ENCODE peak calls at places on chromosomes 11 and 22, in five cellular contexts. F is PC-3, K is neuronal stem cell, O is fibroblast of lung, J is SK-N-SH. D is an unnamed sample.

GRCh38 chr22:23779083-23779482 is 6.4 kb downstream of the MMP11 start:
- DNase-seq in F (no peak), K (no peak), O (no peak), J (no peak), D (no peak)

GRCh38 chr22:23216331-23217170 is 36.2 kb downstream of the BCR start:
- DNase-seq in F (no peak), K (no peak), O (no peak), J (no peak), D (no peak)

GRCh38 chr11:120146413-120147093 is 8.6 kb upstream of the TRIM29 start:
- DNase-seq in F (no peak), K (no peak), O (no peak), J (no peak), D (no peak)

GRCh38 chr11:121482231-121483129 is 29.7 kb upstream of the SORL1-AS1 start:
- DNase-seq in F (no peak), K (no peak), O (no peak), J (no peak), D (no peak)

GRCh38 chr22:39300198-39300830 is 19.1 kb downstream of the RPL3 start:
- DNase-seq in F (no peak), K (no peak), O (peak), J (no peak), D (no peak)

GRCh38 chr22:41863472-41863871 is 30.6 kb downstream of the SREBF2 start:
- DNase-seq in F (no peak), K (no peak), O (peak), J (no peak), D (no peak)

GRCh38 chr22:27642104-27642800 is 159.3 kb downstream of the MN1 start:
- DNase-seq in F (no peak), K (peak), O (no peak), J (peak), D (peak)

GRCh38 chr11:25183436-25183835 is 686.6 kb downstream of the LUZP2 start:
- DNase-seq in F (no peak), K (no peak), O (no peak), J (peak), D (no peak)

GRCh38 chr11:30468881-30469280 is 117.3 kb downstream of the MPPED2 start:
- DNase-seq in F (no peak), K (no peak), O (no peak), J (no peak), D (no peak)

GRCh38 chr11:109612481-109612880 is 190.5 kb downstream of the C11orf87 start:
- DNase-seq in F (peak), K (no peak), O (no peak), J (no peak), D (no peak)

GRCh38 chr11:65482306-65482850 is 16.5 kb upstream of the MALAT1 start:
- DNase-seq in F (no peak), K (no peak), O (no peak), J (no peak), D (no peak)

GRCh38 chr11:3217751-3218482 is 696 bp downstream of the MRGPRG start:
- DNase-seq in F (no peak), K (no peak), O (no peak), J (peak), D (no peak)

GRCh38 chr22:29217827-29218757 is 12.4 kb downstream of the EMID1 start:
- DNase-seq in F (no peak), K (no peak), O (no peak), J (peak), D (no peak)

GRCh38 chr11:122091850-122092249 is 24.2 kb downstream of the BLID start:
- DNase-seq in F (peak), K (no peak), O (no peak), J (no peak), D (no peak)

GRCh38 chr11:80197155-80197554 is 756.3 kb upstream of the TENM4 start:
- DNase-seq in F (peak), K (no peak), O (no peak), J (no peak), D (no peak)

GRCh38 chr11:92297551-92298237 is 73.1 kb downstream of the FAT3 start:
- DNase-seq in F (no peak), K (no peak), O (no peak), J (no peak), D (no peak)

GRCh38 chr11:132026746-132027145 is 656.3 kb downstream of the NTM start:
- DNase-seq in F (no peak), K (no peak), O (no peak), J (no peak), D (no peak)

GRCh38 chr22:20905415-20906386 is 11.5 kb upstream of the CRKL start:
- DNase-seq in F (peak), K (no peak), O (no peak), J (no peak), D (no peak)

GRCh38 chr22:29716814-29717213 is 3.0 kb upstream of the CABP7 start:
- DNase-seq in F (peak), K (peak), O (peak), J (no peak), D (peak)

GRCh38 chr11:58391879-58392278 is 14.8 kb downstream of the OR5B3 start:
- DNase-seq in F (peak), K (no peak), O (no peak), J (no peak), D (no peak)

GRCh38 chr11:64088159-64089026 is 52.7 kb downstream of the FLRT1 start:
- DNase-seq in F (peak), K (no peak), O (no peak), J (no peak), D (peak)

GRCh38 chr11:65320386-65321075 is 5.9 kb downstream of the CDC42EP2 start:
- DNase-seq in F (no peak), K (no peak), O (no peak), J (no peak), D (no peak)

GRCh38 chr11:108616549-108616948 is 23.0 kb upstream of the EXPH5 start:
- DNase-seq in F (peak), K (no peak), O (peak), J (no peak), D (no peak)

GRCh38 chr11:86484164-86484794 is 109.6 kb downstream of the CCDC81 start:
- DNase-seq in F (peak), K (no peak), O (peak), J (no peak), D (no peak)

GRCh38 chr11:119551726-119552510 is 128.9 kb upstream of the THY1 start:
- DNase-seq in F (no peak), K (no peak), O (no peak), J (no peak), D (no peak)

GRCh38 chr11:57785072-57785471 is 23.5 kb downstream of the CTNND1 start:
- DNase-seq in F (no peak), K (no peak), O (no peak), J (no peak), D (no peak)

GRCh38 chr11:14258177-14258935 is 100.6 kb downstream of the RRAS2 start:
- DNase-seq in F (peak), K (no peak), O (peak), J (no peak), D (peak)

GRCh38 chr11:104965735-104966134 is 2.6 kb downstream of the CASP4 start:
- DNase-seq in F (peak), K (no peak), O (no peak), J (no peak), D (no peak)

GRCh38 chr11:1749787-1750351 is 526 bp downstream of the IFITM10 start:
- DNase-seq in F (peak), K (no peak), O (peak), J (no peak), D (no peak)

GRCh38 chr22:49720279-49720959 is 107.3 kb downstream of the BRD1 start:
- DNase-seq in F (no peak), K (no peak), O (no peak), J (no peak), D (no peak)

DNA sequence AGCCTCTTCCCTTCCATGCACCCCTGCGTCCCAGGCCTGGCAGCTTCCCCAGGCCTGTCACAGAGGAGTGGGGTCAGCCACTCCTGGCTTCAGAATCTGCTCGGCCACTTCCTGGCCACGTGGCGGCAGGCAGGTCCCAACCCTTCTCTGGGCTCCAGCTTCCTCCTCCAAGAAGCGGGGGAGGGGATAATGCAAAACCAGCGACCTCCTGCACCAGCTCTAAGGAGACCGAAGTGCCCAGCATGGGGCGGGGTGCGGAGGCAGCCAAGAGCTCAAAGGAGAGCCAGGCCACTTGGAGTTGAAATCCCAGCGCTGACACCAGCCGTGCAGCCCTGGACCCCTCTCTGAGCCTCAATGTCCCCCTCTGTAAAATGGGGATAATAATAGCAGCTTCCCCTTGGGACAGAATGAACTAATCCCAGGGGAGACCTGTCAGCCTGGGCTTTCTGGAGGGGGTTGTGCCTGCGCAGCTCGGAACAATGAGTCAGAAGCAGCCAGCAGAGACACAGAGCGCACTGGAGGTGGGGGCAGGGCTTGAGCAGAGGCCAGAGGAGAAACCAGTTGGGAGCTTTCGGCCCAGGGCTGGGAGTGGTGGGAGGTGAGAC is 22.8 kb upstream of the PICK1 start:
- DNase-seq in F (peak), K (peak), O (peak), J (peak), D (peak)
- H2AFZ ChIP-seq in F (peak), K (peak), O (peak), J (no peak), D (no peak)

GRCh38 chr11:133425992-133426391 is 106.3 kb downstream of the OPCML start:
- DNase-seq in F (no peak), K (no peak), O (no peak), J (no peak), D (no peak)
- H2AFZ ChIP-seq in F (no peak), K (no peak), O (no peak), J (no peak), D (peak)

DNA sequence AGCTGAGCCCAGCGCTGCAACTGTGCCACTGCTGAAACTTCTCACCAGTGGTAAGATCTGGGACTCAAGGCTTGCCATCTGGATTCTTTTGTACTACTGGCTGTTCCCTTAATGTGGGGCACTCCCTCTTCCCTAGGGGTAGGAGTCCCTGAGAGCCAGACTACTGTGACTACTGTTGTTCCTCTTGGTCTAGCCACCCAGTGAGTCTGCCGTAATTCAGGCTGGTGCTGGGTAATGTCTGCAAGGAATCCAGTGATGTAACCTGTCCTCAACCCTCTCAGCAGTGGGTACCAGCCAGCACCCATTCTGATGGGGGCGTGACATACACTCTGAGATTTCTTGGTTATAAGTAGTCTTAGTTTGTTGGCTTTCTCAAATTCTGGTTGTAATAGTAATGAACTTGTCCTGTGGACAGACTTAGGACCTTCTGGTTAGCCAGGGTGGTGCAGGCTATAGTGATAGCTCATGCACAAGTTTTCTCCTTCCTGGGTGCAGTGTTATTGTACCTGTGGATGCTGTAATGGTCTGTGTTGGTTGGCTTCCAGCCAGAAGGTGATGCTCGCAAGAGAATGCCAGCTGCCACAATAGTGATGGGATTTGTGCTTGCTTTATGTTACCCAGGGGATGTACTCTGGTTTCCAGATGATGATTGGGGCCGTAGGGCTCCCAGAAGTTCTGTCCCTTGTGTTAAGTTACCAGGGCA is 65.4 kb downstream of the ARHGAP42 start:
- DNase-seq in F (peak), K (no peak), O (no peak), J (no peak), D (no peak)
- H2AFZ ChIP-seq in F (no peak), K (no peak), O (no peak), J (no peak), D (no peak)

DNA sequence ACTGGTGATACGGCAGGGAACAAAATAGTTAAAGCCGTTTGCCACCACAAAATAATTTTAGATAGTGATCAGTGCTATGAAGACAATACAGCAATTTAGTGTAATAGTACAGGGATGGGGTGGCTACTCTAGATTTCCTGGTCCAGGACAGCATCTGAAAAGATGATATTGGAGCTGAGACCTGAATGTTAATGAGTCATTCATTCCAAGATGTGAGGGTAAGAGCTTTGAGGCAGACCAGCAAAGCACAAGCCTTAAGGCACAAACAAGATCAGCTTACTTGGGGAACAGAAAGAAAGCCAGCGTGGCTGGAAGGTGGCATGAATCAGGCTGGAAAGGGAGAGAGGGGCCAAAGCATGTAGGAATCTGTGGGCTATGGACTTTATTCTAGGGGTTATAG is 132.3 kb downstream of the TRIM44 start:
- DNase-seq in F (peak), K (no peak), O (peak), J (no peak), D (no peak)
- H2AFZ ChIP-seq in F (no peak), K (no peak), O (no peak), J (no peak), D (no peak)

GRCh38 chr11:19352072-19352735 is 111.5 kb upstream of the E2F8 start:
- DNase-seq in F (no peak), K (no peak), O (no peak), J (no peak), D (no peak)

GRCh38 chr11:19355601-19356000 is 114.9 kb upstream of the E2F8 start:
- DNase-seq in F (no peak), K (no peak), O (no peak), J (no peak), D (no peak)

GRCh38 chr11:19352736-19353110 is 112.0 kb upstream of the E2F8 start:
- DNase-seq in F (no peak), K (no peak), O (no peak), J (no peak), D (no peak)

GRCh38 chr11:19351426-19351825 is 110.7 kb upstream of the E2F8 start:
- DNase-seq in F (no peak), K (no peak), O (no peak), J (no peak), D (no peak)

GRCh38 chr11:19353287-19353686 is 112.5 kb upstream of the E2F8 start:
- DNase-seq in F (no peak), K (no peak), O (no peak), J (no peak), D (no peak)
- H2AFZ ChIP-seq in F (no peak), K (no peak), O (no peak), J (no peak), D (no peak)

GRCh38 chr11:130940706-130941105 is 24.4 kb upstream of the SNX19 start:
- DNase-seq in F (no peak), K (no peak), O (peak), J (no peak), D (no peak)
- H2AFZ ChIP-seq in F (no peak), K (no peak), O (no peak), J (no peak), D (no peak)

D was measured in neural progenitor cell.